ENCODE peak calls at places on chromosomes 1 and 21, in five cellular contexts. G is NCI-H345, I is GM23248, M is iris pigment epithelial cell, O is astrocyte of the spinal cord. W is an unnamed sample.

GRCh38 chr1:108692724-108693655 is 880 bp downstream of the PRPF38B start:
- DNase-seq in G (peak), I (peak), M (peak), O (peak), W (no peak)

GRCh38 chr1:9135145-9135836 is 6.4 kb upstream of the GPR157 start:
- DNase-seq in O (no peak), G (no peak), I (no peak), M (no peak), W (no peak)

GRCh38 chr1:208084764-208085163 is 159.4 kb downstream of the PLXNA2 start:
- DNase-seq in G (no peak), I (no peak), O (no peak), M (no peak), W (no peak)

GRCh38 chr1:218938259-218938658 is 235.4 kb upstream of the LYPLAL1 start:
- DNase-seq in M (peak), O (no peak), G (no peak), I (peak), W (no peak)

GRCh38 chr1:39631361-39632331 is 7.8 kb downstream of the HEYL start:
- DNase-seq in O (no peak), G (no peak), I (peak), M (no peak), W (no peak)

GRCh38 chr1:172442404-172442803 is 1.5 kb downstream of the PIGC start:
- DNase-seq in I (no peak), O (no peak), M (no peak), G (no peak), W (no peak)

GRCh38 chr1:196680107-196680506 is 28.3 kb downstream of the CFH start:
- DNase-seq in I (peak), G (no peak), M (peak), O (peak), W (no peak)

GRCh38 chr1:151980287-151981177 is 13.1 kb downstream of the S100A10 start:
- DNase-seq in G (no peak), O (peak), I (peak), M (no peak), W (peak)

GRCh38 chr1:113758631-113759340 is 500 bp downstream of the PHTF1 start:
- DNase-seq in I (peak), M (peak), O (peak), G (peak), W (peak)

GRCh38 chr1:41017141-41018024 is 4.1 kb downstream of the SLFNL1 start:
- DNase-seq in G (no peak), O (no peak), I (no peak), M (no peak), W (no peak)

GRCh38 chr1:167803358-167804217 is 81.8 kb downstream of the MPZL1 start:
- DNase-seq in O (peak), I (peak), G (peak), M (peak), W (peak)

GRCh38 chr1:26126321-26127084 is 14.9 kb downstream of the PDIK1L start:
- DNase-seq in O (peak), I (no peak), M (peak), G (no peak), W (no peak)

GRCh38 chr1:162709870-162710269 is 77.6 kb downstream of the DDR2 start:
- DNase-seq in O (no peak), I (peak), M (peak), G (no peak), W (no peak)

GRCh38 chr21:19908386-19908785 is 1089.8 kb upstream of the NCAM2 start:
- DNase-seq in M (no peak), G (no peak), O (no peak), I (no peak), W (no peak)

GRCh38 chr1:88029142-88029541 is 654.9 kb upstream of the PKN2 start:
- DNase-seq in I (peak), O (no peak), M (no peak), G (no peak), W (no peak)

GRCh38 chr1:113813218-113813617 is 942 bp upstream of the RSBN1 start:
- DNase-seq in M (no peak), O (no peak), I (no peak), G (no peak), W (no peak)

W was measured in kidney glomerular epithelial cell.